ENCODE peak calls at places on chromosomes 16 and 17, in nine cellular contexts. Q is keratinocyte, F is mucosa of descending colon, L is small intestine, Z is IMR-90, U is body of pancreas, S is WERI-Rb-1, G is neuronal stem cell, J is esophagus squamous epithelium. H is an unnamed sample.

GRCh38 chr16:85902366-85903155 is 3.6 kb downstream of the IRF8 start:
- DNase-seq in U (no peak), S (peak), G (no peak), F (no peak), Z (no peak), L (peak), J (no peak), Q (no peak), H (no peak)

GRCh38 chr17:50055055-50055425 is 870 bp upstream of the ITGA3 start:
- DNase-seq in F (peak), L (peak), Q (peak), S (peak), Z (no peak), J (no peak), G (no peak), U (peak), H (peak)

GRCh38 chr16:68972720-68973119 is 129.4 kb downstream of the TANGO6 start:
- DNase-seq in F (peak), G (no peak), Z (peak), Q (no peak), U (no peak), S (peak), J (no peak), L (peak), H (peak)

GRCh38 chr17:58191259-58191896 is 1.1 kb upstream of the EPX start:
- DNase-seq in U (no peak), L (no peak), G (no peak), Z (no peak), S (peak), F (no peak), J (no peak), Q (no peak), H (no peak)

GRCh38 chr17:5364156-5364555 is 55.3 kb downstream of the NUP88 start:
- DNase-seq in J (no peak), G (no peak), Z (peak), S (no peak), U (no peak), L (no peak), F (no peak), Q (peak), H (no peak)

GRCh38 chr17:28963212-28963611 is 11.9 kb upstream of the PHF12 start:
- DNase-seq in G (no peak), U (no peak), F (peak), S (peak), J (no peak), Z (peak), L (no peak), Q (no peak), H (no peak)

GRCh38 chr17:58083491-58084316 is 485 bp downstream of the DYNLL2 start:
- DNase-seq in S (peak), L (peak), U (peak), J (no peak), Z (peak), Q (no peak), F (peak), G (no peak), H (peak)

GRCh38 chr16:10323528-10323869 is 62.4 kb upstream of the ATF7IP2 start:
- DNase-seq in Q (no peak), S (no peak), U (no peak), Z (no peak), G (no peak), L (no peak), F (no peak), J (no peak), H (no peak)

GRCh38 chr17:50425682-50426471 is at the start of gene ACSF2:
- DNase-seq in Z (peak), U (peak), Q (no peak), L (peak), F (peak), G (peak), S (peak), J (peak), H (peak)

GRCh38 chr16:87621976-87622713 is 19.8 kb downstream of the JPH3 start:
- DNase-seq in J (no peak), L (no peak), Z (no peak), S (no peak), F (no peak), U (no peak), Q (no peak), G (no peak), H (no peak)

GRCh38 chr16:58032710-58033293 is 7.2 kb downstream of the MMP15 start:
- DNase-seq in Z (no peak), S (peak), Q (no peak), G (no peak), J (no peak), F (no peak), U (peak), L (no peak), H (peak)

GRCh38 chr16:66369055-66369592 is 2.6 kb downstream of the CDH5 start:
- DNase-seq in L (no peak), Z (no peak), S (no peak), J (no peak), U (no peak), F (no peak), Q (no peak), G (no peak), H (no peak)

GRCh38 chr17:5419959-5420653 is at the start of gene RPAIN:
- DNase-seq in G (no peak), J (peak), F (peak), L (peak), U (peak), S (peak), Z (peak), Q (no peak), H (peak)

GRCh38 chr16:85245307-85246172 is 133.3 kb upstream of the CIBAR2 start:
- DNase-seq in J (no peak), Q (no peak), F (peak), L (peak), U (peak), S (peak), Z (peak), G (peak), H (peak)

GRCh38 chr17:3973498-3974137 is 9.4 kb upstream of the ATP2A3 start:
- DNase-seq in Z (no peak), S (no peak), F (peak), Q (no peak), G (no peak), U (no peak), J (no peak), L (no peak), H (no peak)

GRCh38 chr17:15502315-15503112 is 35.1 kb upstream of the CDRT4 start:
- DNase-seq in L (peak), Z (peak), S (peak), U (peak), F (peak), Q (peak), J (peak), G (peak), H (peak)

GRCh38 chr17:50779747-50780363 is 12.5 kb upstream of the ANKRD40CL start:
- DNase-seq in G (no peak), L (peak), S (no peak), F (no peak), Z (no peak), Q (no peak), U (no peak), J (no peak), H (no peak)

GRCh38 chr16:73711441-73712080 is 585.1 kb upstream of the PSMD7 start:
- DNase-seq in S (no peak), L (no peak), U (no peak), Z (no peak), G (no peak), J (no peak), F (no peak), Q (no peak), H (no peak)

GRCh38 chr17:19386974-19387920 is at the start of gene MFAP4:
- DNase-seq in G (no peak), Z (peak), Q (no peak), S (peak), U (no peak), F (peak), L (no peak), J (no peak), H (peak)

GRCh38 chr17:44417553-44417952 is 28.1 kb upstream of the ITGA2B start:
- DNase-seq in F (no peak), S (no peak), Q (peak), J (no peak), U (no peak), L (no peak), G (no peak), Z (peak), H (no peak)

GRCh38 chr16:80122155-80122554 is 418.6 kb upstream of the DYNLRB2 start:
- DNase-seq in J (no peak), U (no peak), Z (no peak), F (no peak), S (no peak), Q (no peak), L (no peak), G (no peak), H (peak)

GRCh38 chr17:13572581-13572980 is 29.1 kb downstream of the HS3ST3A1 start:
- DNase-seq in L (no peak), J (no peak), S (no peak), Z (no peak), F (no peak), G (no peak), U (no peak), Q (no peak), H (no peak)

GRCh38 chr17:75778861-75779249 is 5.8 kb upstream of the UNK start:
- DNase-seq in J (no peak), Q (no peak), G (no peak), F (peak), L (peak), Z (peak), U (peak), S (no peak), H (peak)

GRCh38 chr17:65099941-65100315 is 37.2 kb upstream of the RGS9 start:
- DNase-seq in L (peak), S (no peak), J (no peak), F (no peak), G (no peak), Q (no peak), U (peak), Z (peak), H (no peak)

GRCh38 chr16:1363501-1364041 is 11.8 kb downstream of the GNPTG start:
- DNase-seq in U (peak), J (no peak), Z (peak), G (no peak), L (peak), Q (no peak), F (peak), S (peak), H (peak)

GRCh38 chr17:76492989-76493501 is 8.2 kb downstream of the RHBDF2 start:
- DNase-seq in J (no peak), U (no peak), L (peak), Z (peak), S (no peak), F (peak), G (no peak), Q (no peak), H (peak)

GRCh38 chr16:66036162-66036561 is 330.3 kb upstream of the CDH5 start:
- DNase-seq in Q (no peak), Z (peak), J (no peak), U (no peak), S (no peak), L (no peak), G (no peak), F (no peak), H (no peak)

GRCh38 chr17:68950725-68951124 is 4.5 kb downstream of the ABCA8 start:
- DNase-seq in G (no peak), Q (no peak), J (no peak), Z (no peak), U (no peak), S (no peak), L (no peak), F (no peak), H (no peak)

DNA sequence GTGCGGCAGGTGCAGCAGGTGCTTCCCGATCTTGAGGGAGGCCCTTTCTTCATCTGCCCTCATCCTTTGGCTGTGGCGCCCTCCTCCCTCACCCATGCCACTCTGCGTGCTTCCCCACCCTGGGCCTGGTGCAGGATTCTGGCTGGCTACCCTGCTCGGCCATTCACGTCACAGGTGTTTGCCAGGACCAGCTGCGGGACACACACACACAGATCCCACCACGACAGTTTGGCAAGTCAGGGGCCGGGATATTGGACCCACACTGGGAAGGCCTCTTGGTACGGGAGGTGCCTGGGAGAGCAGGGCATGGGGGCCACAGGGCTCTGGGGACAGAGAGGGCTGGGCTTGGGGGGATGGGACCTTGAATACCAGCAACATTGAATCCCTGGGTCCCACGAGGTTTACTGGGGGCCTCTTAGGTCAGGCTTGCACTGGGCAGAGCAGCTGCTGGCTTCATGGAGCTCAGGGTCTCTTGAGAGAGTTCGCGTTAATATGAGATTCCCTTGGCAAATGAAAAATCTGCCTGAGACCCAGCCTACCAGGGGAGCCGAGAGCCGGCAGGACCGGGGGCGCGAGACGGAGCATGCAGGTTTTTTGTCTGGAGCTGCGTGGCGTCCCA is 15.1 kb downstream of the ADCY7 start:
- DNase-seq in Z (no peak), F (peak), Q (no peak), J (no peak), L (no peak), G (no peak), S (no peak), U (no peak), H (no peak)
- H3K4me3 ChIP-seq in Z (no peak), F (no peak), Q (no peak), J (peak), L (no peak), G (no peak), S (no peak), U (no peak), H (no peak)

GRCh38 chr17:45948498-45948880 is 50.6 kb upstream of the STH start:
- DNase-seq in G (no peak), J (no peak), Z (no peak), S (no peak), L (no peak), U (no peak), F (no peak), Q (no peak), H (no peak)

GRCh38 chr17:45949755-45950320 is 49.2 kb upstream of the STH start:
- DNase-seq in L (no peak), U (no peak), G (no peak), S (no peak), F (no peak), Q (no peak), Z (no peak), J (no peak), H (no peak)

GRCh38 chr17:45950888-45951287 is 48.2 kb upstream of the STH start:
- DNase-seq in Z (no peak), L (no peak), G (no peak), J (no peak), S (no peak), F (no peak), U (no peak), Q (no peak), H (no peak)

GRCh38 chr17:45946841-45947256 is 52.2 kb upstream of the STH start:
- DNase-seq in S (no peak), J (no peak), Z (no peak), U (no peak), L (no peak), Q (no peak), G (no peak), F (no peak), H (no peak)

DNA sequence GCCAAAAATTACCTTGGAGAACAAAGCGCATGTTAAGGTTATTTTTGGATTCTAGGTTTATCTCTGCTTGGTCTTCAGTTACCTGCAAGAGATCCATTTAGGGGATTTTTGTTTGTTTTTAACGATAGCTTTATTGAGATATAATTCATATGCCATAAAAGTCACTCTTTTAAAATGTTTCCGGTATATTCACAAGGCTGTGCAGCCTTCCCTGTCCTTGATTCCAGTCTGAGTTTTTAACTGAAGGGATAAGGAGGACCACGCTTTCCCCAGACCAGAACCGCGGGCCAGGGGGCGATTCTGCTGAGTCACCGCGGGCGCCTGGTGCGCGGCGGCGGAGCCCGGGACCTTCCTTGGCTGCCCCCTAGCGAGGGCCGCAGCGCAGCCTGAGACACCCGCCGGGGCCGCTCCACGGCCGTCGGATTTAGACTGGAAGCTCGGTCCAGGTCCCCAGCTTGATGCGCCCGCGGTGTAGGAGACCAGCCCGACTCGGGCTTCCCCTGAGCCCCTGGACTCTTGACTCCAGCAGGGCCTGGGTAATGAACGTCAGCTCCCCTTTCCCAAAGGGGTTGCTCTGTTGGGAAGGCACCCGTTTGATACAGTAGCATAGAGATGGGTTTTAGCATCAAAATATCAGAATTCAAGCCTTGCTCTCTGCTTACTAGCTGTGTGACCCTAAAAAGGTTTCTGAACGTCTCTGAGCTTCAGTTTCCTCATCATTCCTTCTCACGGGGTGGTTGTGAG is 50.0 kb upstream of the STH start:
- DNase-seq in Z (peak), Q (no peak), J (no peak), F (peak), G (peak), U (peak), L (peak), S (peak), H (peak)
- H3K4me3 ChIP-seq in Z (no peak), Q (no peak), J (peak), F (no peak), G (no peak), U (no peak), L (no peak), S (peak), H (no peak)

GRCh38 chr17:77644981-77645380 is 313.5 kb upstream of the TNRC6C start:
- DNase-seq in L (peak), S (peak), U (no peak), Q (no peak), G (no peak), Z (no peak), J (no peak), F (no peak), H (no peak)
- H3K4me3 ChIP-seq in L (no peak), S (peak), U (no peak), Q (no peak), G (no peak), Z (no peak), J (no peak), F (no peak), H (no peak)

GRCh38 chr17:40699359-40699758 is 4.2 kb downstream of the KRT24 start:
- DNase-seq in L (no peak), F (no peak), Z (no peak), G (no peak), S (no peak), Q (no peak), U (no peak), J (no peak), H (peak)
- H3K4me3 ChIP-seq in L (no peak), F (no peak), Z (no peak), G (no peak), S (no peak), Q (no peak), U (no peak), J (no peak), H (no peak)

DNA sequence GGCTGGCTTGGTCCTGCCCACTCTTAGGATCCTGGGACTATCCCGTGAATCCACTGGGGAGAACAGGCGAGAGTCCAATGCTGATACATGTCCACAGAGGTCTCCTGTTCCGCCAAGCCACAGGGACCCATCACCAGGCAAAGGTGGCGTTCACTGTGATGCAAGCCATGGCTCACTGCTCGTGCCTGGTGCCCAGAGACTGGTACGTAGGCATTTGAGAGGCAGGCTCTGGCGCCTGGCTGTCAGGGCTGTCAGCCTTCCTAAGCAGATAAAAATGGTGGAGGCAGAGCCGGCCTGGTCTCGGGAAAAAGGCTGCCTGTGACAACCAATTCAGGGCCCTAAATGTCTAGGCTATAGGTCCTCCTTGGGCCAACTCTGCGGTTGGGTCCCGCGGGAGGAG is 2329.0 kb downstream of the TP53TG3F start:
- DNase-seq in G (no peak), L (no peak), S (no peak), F (no peak), Z (no peak), J (no peak), U (no peak), Q (no peak), H (no peak)
- H3K4me3 ChIP-seq in G (no peak), L (no peak), S (no peak), F (no peak), Z (no peak), J (no peak), U (no peak), Q (no peak), H (no peak)

H was measured in hepatocyte.